ENCODE peak calls at places on chromosomes 11 and 22, in six cellular contexts. P is WTC11, A is IMR-90, X is BE2C, W is sigmoid colon, Q is mesothelial cell of epicardium. C is an unnamed sample.

GRCh38 chr11:126115253-126115540 is 52.5 kb upstream of the CDON start:
- DNase-seq in P (no peak), A (no peak), X (peak; percentile 99), W (peak; percentile 95), Q (no peak), C (no peak)

GRCh38 chr11:63536669-63537292 is at the start of gene PLAAT4:
- DNase-seq in P (no peak), A (peak; percentile 58), X (no peak), W (peak; percentile 78), Q (no peak), C (no peak)

GRCh38 chr22:19183216-19183615 is 4.7 kb upstream of the SLC25A1 start:
- DNase-seq in P (no peak), A (no peak), X (no peak), W (no peak), Q (no peak), C (no peak)

GRCh38 chr22:18968011-18968749 is 32.1 kb upstream of the PRODH start:
- DNase-seq in P (peak; percentile 70), A (peak; percentile 15), X (no peak), W (no peak), Q (peak; percentile 87), C (peak; percentile 94)

GRCh38 chr22:46688949-46689348 is 49.1 kb downstream of the CERK start:
- DNase-seq in P (no peak), A (no peak), X (no peak), W (no peak), Q (no peak), C (no peak)

GRCh38 chr11:38460901-38461300 is 1862.9 kb upstream of the RAG2 start:
- DNase-seq in P (no peak), A (peak; percentile 41), X (peak; percentile 22), W (no peak), Q (peak; percentile 64), C (no peak)

GRCh38 chr22:27223317-27224177 is 566.2 kb downstream of the MIAT start:
- DNase-seq in P (no peak), A (peak; percentile 89), X (no peak), W (no peak), Q (no peak), C (no peak)

GRCh38 chr11:6864436-6864835 is 1.6 kb downstream of the OR10A2 start:
- DNase-seq in P (no peak), A (peak; percentile 58), X (no peak), W (no peak), Q (no peak), C (no peak)

GRCh38 chr11:75781831-75782230 is 13.3 kb downstream of the DGAT2 start:
- DNase-seq in P (no peak), A (no peak), X (no peak), W (no peak), Q (no peak), C (no peak)

GRCh38 chr11:70246196-70246595 is 24.3 kb upstream of the PPFIA1 start:
- DNase-seq in P (no peak), A (peak; percentile 68), X (no peak), W (no peak), Q (no peak), C (no peak)

GRCh38 chr11:86476109-86476861 is 101.6 kb downstream of the CCDC81 start:
- DNase-seq in P (no peak), A (peak; percentile 7), X (no peak), W (no peak), Q (no peak), C (no peak)

GRCh38 chr11:40032331-40032730 is 1427.1 kb downstream of the LRRC4C start:
- DNase-seq in P (no peak), A (no peak), X (no peak), W (no peak), Q (no peak), C (no peak)

GRCh38 chr11:73866586-73866996 is 10.1 kb downstream of the COA4 start:
- DNase-seq in P (no peak), A (peak; percentile 93), X (peak; percentile 55), W (peak; percentile 89), Q (no peak), C (no peak)

GRCh38 chr11:292211-293121 is 3.5 kb downstream of the PGGHG start:
- DNase-seq in P (peak; percentile 9), A (no peak), X (no peak), W (peak; percentile 60), Q (no peak), C (peak; percentile 87)

GRCh38 chr11:78164471-78164870 is 24.0 kb downstream of the KCTD21 start:
- DNase-seq in P (no peak), A (no peak), X (no peak), W (no peak), Q (no peak), C (no peak)

GRCh38 chr22:39496131-39496838 is 5.8 kb upstream of the MIEF1 start:
- DNase-seq in P (peak; percentile 75), A (peak; percentile 57), X (peak; percentile 81), W (peak; percentile 84), Q (peak; percentile 68), C (no peak)

GRCh38 chr11:88555018-88555828 is 217.7 kb upstream of the CTSC start:
- DNase-seq in P (no peak), A (peak; percentile 99), X (no peak), W (no peak), Q (no peak), C (no peak)

GRCh38 chr22:46810856-46811786 is 48.7 kb downstream of the TBC1D22A start:
- DNase-seq in P (no peak), A (no peak), X (no peak), W (no peak), Q (no peak), C (no peak)

GRCh38 chr11:119774180-119774763 is 45.3 kb upstream of the NECTIN1 start:
- DNase-seq in P (peak; percentile 64), A (peak; percentile 13), X (no peak), W (no peak), Q (peak; percentile 53), C (peak; percentile 37)

GRCh38 chr11:46557684-46558151 is 36.1 kb downstream of the AMBRA1 start:
- DNase-seq in P (no peak), A (peak; percentile 68), X (no peak), W (no peak), Q (no peak), C (no peak)

GRCh38 chr22:29780781-29781676 is 13.9 kb downstream of the UQCR10 start:
- DNase-seq in P (no peak), A (peak; percentile 85), X (no peak), W (no peak), Q (no peak), C (no peak)

GRCh38 chr22:48898524-48899377 is 928.9 kb downstream of the BRD1 start:
- DNase-seq in P (no peak), A (no peak), X (no peak), W (no peak), Q (peak; percentile 21), C (peak; percentile 76)

GRCh38 chr11:66418168-66418985 is 2.5 kb upstream of the NPAS4 start:
- DNase-seq in P (peak; percentile 92), A (peak; percentile 97), X (peak; percentile 82), W (peak; percentile 97), Q (peak; percentile 90), C (no peak)
- TF ChIP-seq CTCF in P (no peak), A (peak; percentile 72), X (peak; percentile 67), W (peak; percentile 49), Q (no peak), C (peak; percentile 76)

GRCh38 chr11:82863209-82863608 is 37.0 kb downstream of the PRCP start:
- DNase-seq in P (no peak), A (no peak), X (no peak), W (no peak), Q (no peak), C (no peak)

GRCh38 chr11:82865841-82866240 is 34.4 kb downstream of the PRCP start:
- DNase-seq in P (no peak), A (peak; percentile 31), X (no peak), W (no peak), Q (no peak), C (no peak)

GRCh38 chr11:82862379-82862778 is 37.9 kb downstream of the PRCP start:
- DNase-seq in P (no peak), A (no peak), X (no peak), W (no peak), Q (no peak), C (no peak)

GRCh38 chr11:82867495-82868082 is 32.6 kb downstream of the PRCP start:
- DNase-seq in P (peak; percentile 79), A (peak; percentile 76), X (peak; percentile 88), W (peak; percentile 83), Q (peak; percentile 80), C (no peak)

DNA sequence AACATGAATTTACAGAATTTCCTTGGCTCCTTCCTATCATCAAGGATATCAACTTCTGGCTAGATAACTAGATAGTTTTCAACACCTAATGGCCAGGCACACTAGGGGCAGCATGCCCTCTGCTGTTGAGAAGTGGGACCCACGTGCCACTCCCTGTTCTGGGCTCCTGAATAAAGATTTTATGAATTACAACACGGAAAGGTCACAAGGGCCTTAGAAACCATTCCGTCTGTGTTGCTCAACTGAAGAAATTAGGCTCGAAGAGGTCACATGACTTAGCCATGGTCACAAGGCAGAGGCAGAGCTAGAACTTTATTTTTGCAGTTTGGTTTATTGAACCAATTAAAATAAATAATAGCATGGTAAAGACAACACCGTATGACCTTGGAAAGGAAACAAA is 36.0 kb downstream of the PRCP start:
- DNase-seq in P (peak; percentile 55), A (peak; percentile 41), X (peak; percentile 63), W (peak; percentile 81), Q (no peak), C (no peak)
- TF ChIP-seq CTCF in P (no peak), A (peak; percentile 62), X (peak; percentile 88), W (peak; percentile 38), Q (no peak), C (peak; percentile 85)

GRCh38 chr11:22079133-22079847 is 113.6 kb upstream of the ANO5 start:
- DNase-seq in P (no peak), A (no peak), X (no peak), W (no peak), Q (no peak), C (no peak)
- TF ChIP-seq CTCF in P (no peak), A (no peak), X (no peak), W (no peak), Q (no peak), C (no peak)

GRCh38 chr11:36557991-36558390 is 9.8 kb upstream of the RAG1 start:
- DNase-seq in P (no peak), A (no peak), X (no peak), W (no peak), Q (no peak), C (no peak)

GRCh38 chr11:36564376-36565032 is 3.3 kb upstream of the RAG1 start:
- DNase-seq in P (no peak), A (peak; percentile 61), X (peak; percentile 53), W (no peak), Q (peak; percentile 55), C (no peak)

DNA sequence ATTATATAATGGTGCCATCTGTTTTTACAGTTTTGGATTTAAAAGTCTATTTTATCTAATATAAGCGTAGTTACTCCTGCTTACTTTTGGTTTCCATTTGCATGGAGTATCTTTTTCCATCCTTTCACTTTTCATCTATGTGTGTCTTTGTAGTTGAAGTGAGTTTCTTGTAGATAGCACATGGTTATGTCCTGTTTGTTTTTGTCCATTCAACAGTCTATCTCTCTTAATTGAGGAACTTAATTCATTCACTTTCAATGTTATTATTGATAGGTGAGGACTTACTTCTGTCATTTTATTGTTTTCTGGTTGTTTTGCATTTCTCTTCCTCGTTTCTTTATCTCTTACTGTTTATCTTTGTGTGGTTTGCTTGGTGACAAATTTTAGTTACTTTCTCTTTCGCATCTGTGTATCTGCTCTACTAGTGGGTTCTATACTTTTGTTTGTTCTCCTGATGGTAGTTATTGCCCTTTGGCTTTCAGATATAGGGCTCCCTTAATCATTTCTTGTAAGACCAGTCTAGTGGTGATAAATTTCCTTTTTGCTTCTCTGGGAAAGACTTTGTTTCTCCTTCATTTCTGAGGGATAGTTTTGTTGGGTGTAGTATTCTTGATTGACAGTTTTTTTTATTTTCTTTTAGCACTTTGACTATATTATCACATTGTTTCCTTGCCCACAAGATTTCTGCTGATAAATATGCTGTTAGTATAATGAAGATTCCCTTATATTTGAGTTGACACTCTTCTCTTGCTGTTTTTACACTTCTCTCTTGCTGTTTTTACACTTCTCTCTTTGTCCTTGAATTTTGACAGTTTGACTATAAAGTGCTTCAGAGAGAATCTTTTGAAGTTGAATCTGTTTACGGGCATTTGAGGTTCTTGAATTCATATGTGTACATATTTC is 9.0 kb upstream of the RAG1 start:
- DNase-seq in P (no peak), A (no peak), X (no peak), W (no peak), Q (no peak), C (no peak)
- TF ChIP-seq CTCF in P (no peak), A (no peak), X (no peak), W (no peak), Q (no peak), C (no peak)

C was measured in chondrocyte.